ENCODE peak calls at places on chromosomes 1 and 21, in ten cellular contexts. F, B, G, O, U, J, A, C, E and Z are unnamed samples.

GRCh38 chr21:31727181-31727580 is 4.7 kb downstream of the SCAF4 start:
- DNase-seq in F (no peak), B (no peak), G (no peak), O (no peak), U (no peak), J (no peak), A (no peak), C (no peak), E (no peak), Z (no peak)

GRCh38 chr1:201214461-201214860 is 23.8 kb downstream of the IGFN1 start:
- DNase-seq in F (no peak), B (no peak), G (no peak), O (no peak), U (no peak), J (no peak), A (peak; percentile 75), C (no peak), E (no peak), Z (no peak)

GRCh38 chr1:221667504-221667903 is 74.4 kb downstream of the DUSP10 start:
- DNase-seq in F (peak; percentile 4), B (peak; percentile 52), G (no peak), O (no peak), U (peak; percentile 73), J (peak; percentile 90), A (no peak), C (no peak), E (no peak), Z (no peak)

GRCh38 chr1:241749041-241749798 is 97.1 kb downstream of the WDR64 start:
- DNase-seq in F (no peak), B (peak; percentile 3), G (no peak), O (no peak), U (peak; percentile 33), J (no peak), A (no peak), C (no peak), E (no peak), Z (no peak)

GRCh38 chr1:160096491-160097116 is 1.8 kb downstream of the IGSF8 start:
- DNase-seq in F (peak; percentile 59), B (no peak), G (no peak), O (no peak), U (no peak), J (peak; percentile 52), A (peak; percentile 57), C (no peak), E (no peak), Z (peak; percentile 80)

GRCh38 chr1:25641931-25642611 is 25.5 kb downstream of the MAN1C1 start:
- DNase-seq in F (no peak), B (peak; percentile 10), G (no peak), O (no peak), U (peak; percentile 71), J (peak; percentile 67), A (peak; percentile 85), C (no peak), E (no peak), Z (no peak)

GRCh38 chr1:160365325-160365724 is 1.5 kb upstream of the NHLH1 start:
- DNase-seq in F (no peak), B (no peak), G (no peak), O (no peak), U (no peak), J (no peak), A (no peak), C (no peak), E (no peak), Z (no peak)

GRCh38 chr1:158716335-158716734 is 4.2 kb downstream of the OR6K3 start:
- DNase-seq in F (no peak), B (no peak), G (no peak), O (no peak), U (no peak), J (peak; percentile 0), A (no peak), C (no peak), E (no peak), Z (no peak)

GRCh38 chr1:180299486-180300246 is 69.6 kb downstream of the LHX4 start:
- DNase-seq in F (no peak), B (no peak), G (no peak), O (no peak), U (no peak), J (no peak), A (no peak), C (no peak), E (no peak), Z (no peak)

GRCh38 chr1:4786061-4786460 is 131.7 kb downstream of the AJAP1 start:
- DNase-seq in F (no peak), B (no peak), G (no peak), O (no peak), U (no peak), J (no peak), A (no peak), C (no peak), E (no peak), Z (no peak)

GRCh38 chr1:46650491-46650890 is 17.7 kb downstream of the ATPAF1 start:
- DNase-seq in F (no peak), B (no peak), G (no peak), O (no peak), U (no peak), J (no peak), A (no peak), C (no peak), E (no peak), Z (no peak)

GRCh38 chr1:50977575-50978143 is 7.6 kb downstream of the CDKN2C start:
- DNase-seq in F (no peak), B (peak; percentile 36), G (peak; percentile 27), O (no peak), U (peak; percentile 68), J (peak; percentile 52), A (no peak), C (peak; percentile 79), E (peak; percentile 76), Z (no peak)

GRCh38 chr1:219567341-219567947 is 45.5 kb downstream of the ZC3H11B start:
- DNase-seq in F (no peak), B (peak; percentile 71), G (peak; percentile 20), O (no peak), U (peak; percentile 77), J (peak; percentile 71), A (no peak), C (no peak), E (no peak), Z (no peak)

GRCh38 chr1:213452504-213452903 is 401.5 kb downstream of the RPS6KC1 start:
- DNase-seq in F (no peak), B (no peak), G (no peak), O (no peak), U (no peak), J (no peak), A (peak; percentile 63), C (no peak), E (no peak), Z (no peak)

DNA sequence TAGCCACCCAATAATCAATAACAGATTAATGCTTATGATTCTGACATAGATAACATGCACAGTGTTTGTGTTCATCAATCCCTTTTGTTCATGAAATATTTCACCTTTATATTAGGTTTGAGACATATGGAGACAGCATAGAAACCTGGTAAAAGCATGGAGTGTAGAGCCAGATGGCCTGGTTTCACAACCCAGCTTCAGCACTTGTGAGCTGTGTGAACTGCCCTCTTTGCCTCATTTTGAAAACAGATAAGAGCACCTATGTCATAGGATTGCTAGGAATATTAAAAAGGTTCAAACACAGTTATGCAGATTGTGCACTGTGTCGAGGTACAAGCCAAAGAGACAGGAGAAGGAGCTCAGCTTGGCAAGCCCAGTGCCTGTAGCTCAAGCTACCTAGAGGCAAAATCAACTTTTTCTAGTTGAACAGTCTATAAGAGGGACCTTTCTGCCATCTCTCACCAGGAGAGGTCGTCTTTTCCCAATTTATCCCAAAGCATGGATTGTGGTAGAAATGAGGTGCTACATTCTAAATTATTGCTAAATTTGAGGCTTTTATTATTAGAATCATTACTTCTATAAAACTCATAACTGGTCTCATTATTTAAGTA is 5.0 kb downstream of the CHODL start:
- DNase-seq in F (no peak), B (no peak), G (no peak), O (no peak), U (no peak), J (no peak), A (peak; percentile 53), C (no peak), E (no peak), Z (no peak)
- TF ChIP-seq CTCF in F (no peak), B (no peak), G (no peak), O (no peak), U (no peak), J (no peak), A (peak; percentile 79), C (no peak), E (no peak), Z (no peak)

DNA sequence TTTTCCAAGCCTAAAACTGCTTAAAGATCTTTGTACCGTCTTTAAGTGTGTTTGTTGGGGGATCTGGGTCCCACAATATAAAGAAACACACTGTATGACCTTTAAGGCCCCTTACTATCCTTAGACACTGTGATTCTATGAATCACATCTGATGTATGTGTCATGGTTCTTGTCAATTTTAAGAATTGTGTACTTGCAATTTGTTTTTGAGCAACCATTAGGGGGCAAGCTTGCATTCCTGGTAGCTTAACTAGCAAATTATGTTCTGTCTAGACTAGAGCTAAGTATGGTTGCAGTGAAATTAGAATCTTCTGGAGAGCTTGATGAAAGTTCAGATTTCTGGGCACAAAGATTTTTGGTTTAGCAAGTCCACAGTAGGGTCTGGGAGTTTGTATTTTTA is 219.5 kb downstream of the TPR start:
- DNase-seq in F (peak; percentile 71), B (peak; percentile 82), G (peak; percentile 44), O (no peak), U (peak; percentile 80), J (peak; percentile 80), A (no peak), C (no peak), E (no peak), Z (no peak)
- TF ChIP-seq CTCF in F (peak; percentile 45), B (peak; percentile 67), G (peak; percentile 70), O (no peak), U (peak; percentile 59), J (peak; percentile 74), A (peak; percentile 69), C (peak; percentile 47), E (peak; percentile 55), Z (no peak)

DNA sequence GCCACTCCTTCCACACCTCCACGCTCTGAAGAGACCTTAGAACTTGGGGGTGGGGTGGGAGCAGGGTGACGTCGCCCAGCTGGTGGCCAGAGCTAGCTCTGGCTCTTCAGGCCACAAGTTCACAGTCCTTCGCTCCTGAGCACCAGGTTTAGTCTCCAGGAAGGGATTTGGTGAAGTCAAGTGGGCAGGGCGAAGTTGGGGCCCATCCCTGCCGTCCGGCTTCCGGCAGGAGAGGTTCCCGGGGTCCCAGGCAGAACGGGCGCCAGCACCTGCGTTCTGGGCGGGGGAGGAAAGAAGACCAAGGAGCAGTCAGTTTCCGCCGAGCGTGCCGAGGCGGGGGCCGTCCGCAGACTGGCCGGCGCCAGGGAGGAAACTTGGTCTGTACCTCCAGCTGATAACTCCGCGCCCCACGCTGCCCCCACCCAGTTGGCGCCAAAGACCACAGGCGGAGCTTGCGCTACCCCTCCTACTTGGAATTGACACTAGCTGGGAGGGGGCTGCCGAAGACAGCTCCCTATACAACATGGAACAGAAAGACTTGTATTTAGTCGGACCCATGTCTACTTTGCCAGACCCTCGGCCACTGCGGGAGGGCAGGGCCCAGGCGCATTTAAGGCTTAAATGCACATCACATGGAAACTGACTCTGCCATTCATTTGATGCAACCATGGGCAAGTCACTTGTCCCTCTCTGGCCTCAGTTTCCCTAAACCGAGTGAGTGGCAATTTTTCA is 995 bp downstream of the ID3 start:
- DNase-seq in F (no peak), B (peak; percentile 55), G (peak; percentile 80), O (no peak), U (peak; percentile 77), J (peak; percentile 48), A (peak; percentile 70), C (peak; percentile 78), E (peak; percentile 71), Z (no peak)
- TF ChIP-seq CTCF in F (no peak), B (no peak), G (peak; percentile 17), O (no peak), U (no peak), J (no peak), A (no peak), C (no peak), E (no peak), Z (no peak)

GRCh38 chr1:187999973-188000372 is 1171.2 kb downstream of the PLA2G4A start:
- DNase-seq in F (no peak), B (no peak), G (no peak), O (no peak), U (peak; percentile 11), J (peak; percentile 17), A (no peak), C (no peak), E (no peak), Z (no peak)
- TF ChIP-seq CTCF in F (peak; percentile 14), B (peak; percentile 19), G (peak; percentile 23), O (no peak), U (no peak), J (peak; percentile 32), A (peak; percentile 58), C (peak; percentile 31), E (no peak), Z (no peak)